ENCODE peak calls at places on chromosomes 4 and X, in ten cellular contexts. B is brain microvascular endothelial cell, O is cardiac muscle cell, M is colonic mucosa, G is stomach, L is right atrium auricular region, U is H1, S is mammary epithelial cell, J is neural progenitor cell, Q is GM23338. X is an unnamed sample. For H3K36me3, the result is how much of the 10 kb centered on the place peaks cover.

GRCh38 chr4:105215609-105216313 is 69.1 kb downstream of the TET2 start:
- DNase-seq in B (peak), O (no peak), M (no peak), G (no peak), L (no peak), U (no peak), S (peak), J (no peak), Q (no peak), X (no peak)

GRCh38 chr4:81152839-81153713 is 61.9 kb downstream of the PRKG2 start:
- DNase-seq in B (no peak), O (no peak), M (no peak), G (no peak), L (no peak), U (no peak), S (peak), J (no peak), Q (no peak), X (no peak)

GRCh38 chr4:6221851-6222760 is 21.8 kb upstream of the JAKMIP1 start:
- DNase-seq in B (no peak), O (peak), M (peak), G (peak), L (no peak), U (no peak), S (peak), J (peak), Q (peak), X (no peak)

GRCh38 chr4:100907465-100908454 is 389.9 kb upstream of the EMCN start:
- DNase-seq in B (no peak), O (no peak), M (no peak), G (no peak), L (no peak), U (no peak), S (peak), J (no peak), Q (no peak), X (no peak)

GRCh38 chrX:54817220-54817820 is 9.8 kb downstream of the MAGED2 start:
- DNase-seq in B (no peak), O (no peak), M (no peak), G (no peak), L (peak), U (no peak), S (no peak), J (no peak), Q (no peak), X (no peak)

GRCh38 chr4:173488656-173489055 is 41.4 kb downstream of the HAND2 start:
- DNase-seq in B (no peak), O (no peak), M (no peak), G (no peak), L (no peak), U (no peak), S (no peak), J (no peak), Q (no peak), X (no peak)

GRCh38 chr4:3108211-3108610 is 33.7 kb downstream of the HTT start:
- DNase-seq in B (no peak), O (no peak), M (no peak), G (no peak), L (no peak), U (no peak), S (no peak), J (no peak), Q (no peak), X (no peak)

GRCh38 chr4:6855692-6856297 is 53.8 kb upstream of the TBC1D14 start:
- DNase-seq in B (peak), O (peak), M (no peak), G (no peak), L (no peak), U (no peak), S (no peak), J (no peak), Q (no peak), X (no peak)

GRCh38 chrX:123803331-123803983 is 56.4 kb upstream of the XIAP start:
- DNase-seq in B (peak), O (peak), M (no peak), G (no peak), L (no peak), U (no peak), S (peak), J (no peak), Q (no peak), X (no peak)

GRCh38 chrX:100973411-100973810 is 3.9 kb downstream of the ARL13A start:
- DNase-seq in B (no peak), O (no peak), M (no peak), G (no peak), L (no peak), U (no peak), S (peak), J (no peak), Q (no peak), X (no peak)

GRCh38 chrX:12949205-12949926 is 25.5 kb upstream of the TMSB4X start:
- DNase-seq in B (no peak), O (no peak), M (no peak), G (no peak), L (no peak), U (no peak), S (no peak), J (no peak), Q (no peak), X (no peak)

GRCh38 chr4:48112017-48112667 is 21.9 kb downstream of the TXK start:
- DNase-seq in B (no peak), O (no peak), M (no peak), G (no peak), L (no peak), U (no peak), S (peak), J (no peak), Q (peak), X (no peak)

GRCh38 chr4:48105230-48105629 is 28.8 kb downstream of the TXK start:
- DNase-seq in B (no peak), O (no peak), M (no peak), G (no peak), L (no peak), U (no peak), S (no peak), J (no peak), Q (no peak), X (no peak)

GRCh38 chr4:48110452-48110978 is 23.5 kb downstream of the TXK start:
- DNase-seq in B (no peak), O (no peak), M (no peak), G (no peak), L (no peak), U (no peak), S (no peak), J (no peak), Q (no peak), X (no peak)

GRCh38 chr4:48108309-48109073 is 25.6 kb downstream of the TXK start:
- DNase-seq in B (no peak), O (no peak), M (no peak), G (no peak), L (no peak), U (no peak), S (no peak), J (no peak), Q (no peak), X (no peak)

GRCh38 chr4:48109413-48110263 is 24.4 kb downstream of the TXK start:
- DNase-seq in B (peak), O (peak), M (peak), G (no peak), L (no peak), U (no peak), S (peak), J (peak), Q (peak), X (no peak)
- TF ChIP-seq CTCF in B (peak), O (peak), M (peak), G (peak), L (peak), U (peak), S (peak), J (peak), Q (peak), X (peak)

GRCh38 chr4:139175647-139176298 is 1.2 kb downstream of the ELF2 start:
- DNase-seq in B (peak), O (no peak), M (no peak), G (no peak), L (no peak), U (no peak), S (no peak), J (peak), Q (no peak), X (no peak)
- H3K27ac ChIP-seq in B (peak), O (peak), M (peak), G (peak), L (peak), U (peak), S (peak), J (peak), Q (peak), X (peak)

DNA sequence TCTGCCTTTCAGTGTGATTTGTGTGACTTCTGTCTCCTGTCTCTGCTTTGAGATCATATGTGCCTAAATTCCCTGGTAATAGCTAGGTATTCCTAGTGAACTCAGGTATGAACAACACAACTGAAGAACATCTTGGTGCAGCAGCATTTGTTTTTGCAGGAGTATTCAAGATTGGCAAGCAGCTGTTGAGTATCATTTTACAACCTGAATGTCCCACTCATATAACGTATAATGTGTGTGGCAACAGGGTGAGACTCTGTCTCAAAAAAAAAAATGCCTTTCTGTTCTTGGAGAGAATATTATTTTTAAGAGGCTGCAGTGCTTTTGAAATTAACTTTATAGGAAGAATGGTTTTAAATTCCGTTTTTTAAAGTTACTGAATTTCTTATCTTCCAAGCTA is 7.7 kb downstream of the LSM6 start:
- DNase-seq in B (no peak), O (no peak), M (no peak), G (no peak), L (no peak), U (no peak), S (no peak), J (no peak), Q (no peak), X (no peak)
- H3K36me3 ChIP-seq in B (under half), O (under half), M (under half), G (under half), L (under half), U (under half), S (under half), J (under half), Q (under half), X (half or more)

DNA sequence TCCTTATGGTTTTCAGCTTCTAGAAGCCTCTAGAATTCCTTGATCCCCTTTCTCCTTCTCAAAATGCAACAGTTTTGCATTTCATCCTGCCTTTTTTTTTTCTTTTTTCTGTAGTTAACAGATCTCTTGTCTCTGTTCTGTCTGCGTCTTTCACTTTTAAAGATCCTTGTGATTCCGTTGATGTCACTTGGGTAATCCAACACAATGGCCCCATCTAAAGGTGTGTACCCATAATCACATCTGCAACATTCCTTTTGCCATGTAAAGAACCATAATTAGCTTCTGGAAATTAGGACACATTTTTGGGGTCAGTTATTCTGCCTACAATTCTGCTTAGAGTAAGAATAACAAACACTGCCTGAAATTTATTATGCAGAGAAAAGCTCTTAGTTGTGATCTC is 1180.9 kb upstream of the ADGRL3 start:
- DNase-seq in B (no peak), O (no peak), M (no peak), G (no peak), L (no peak), U (no peak), S (no peak), J (no peak), Q (peak), X (no peak)
- TF ChIP-seq CTCF in B (no peak), O (no peak), M (no peak), G (no peak), L (no peak), U (peak), S (no peak), J (no peak), Q (peak), X (no peak)

DNA sequence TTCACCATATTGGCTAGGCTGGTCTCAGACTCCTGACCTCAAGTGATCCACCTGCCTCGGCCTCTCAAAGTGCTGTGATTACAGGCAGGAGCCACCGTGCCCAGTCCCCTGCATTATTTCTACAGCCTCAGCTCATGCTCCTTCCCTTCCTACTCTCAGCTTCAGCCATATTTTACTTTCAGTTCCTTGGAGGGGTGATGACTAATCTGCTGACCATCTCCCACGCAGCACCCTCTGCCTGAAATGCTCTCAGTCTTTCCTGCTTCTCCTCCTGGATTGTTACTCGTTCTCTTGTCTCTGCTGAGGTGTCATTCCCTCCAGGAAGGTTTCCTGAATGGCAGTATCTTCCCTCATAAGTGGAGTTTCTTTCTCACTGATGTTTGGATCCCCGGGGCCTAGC is 63.3 kb downstream of the MOSPD2 start:
- DNase-seq in B (peak), O (no peak), M (no peak), G (no peak), L (no peak), U (no peak), S (peak), J (no peak), Q (no peak), X (no peak)
- H3K27ac ChIP-seq in B (peak), O (peak), M (no peak), G (no peak), L (no peak), U (no peak), S (peak), J (no peak), Q (no peak), X (no peak)

DNA sequence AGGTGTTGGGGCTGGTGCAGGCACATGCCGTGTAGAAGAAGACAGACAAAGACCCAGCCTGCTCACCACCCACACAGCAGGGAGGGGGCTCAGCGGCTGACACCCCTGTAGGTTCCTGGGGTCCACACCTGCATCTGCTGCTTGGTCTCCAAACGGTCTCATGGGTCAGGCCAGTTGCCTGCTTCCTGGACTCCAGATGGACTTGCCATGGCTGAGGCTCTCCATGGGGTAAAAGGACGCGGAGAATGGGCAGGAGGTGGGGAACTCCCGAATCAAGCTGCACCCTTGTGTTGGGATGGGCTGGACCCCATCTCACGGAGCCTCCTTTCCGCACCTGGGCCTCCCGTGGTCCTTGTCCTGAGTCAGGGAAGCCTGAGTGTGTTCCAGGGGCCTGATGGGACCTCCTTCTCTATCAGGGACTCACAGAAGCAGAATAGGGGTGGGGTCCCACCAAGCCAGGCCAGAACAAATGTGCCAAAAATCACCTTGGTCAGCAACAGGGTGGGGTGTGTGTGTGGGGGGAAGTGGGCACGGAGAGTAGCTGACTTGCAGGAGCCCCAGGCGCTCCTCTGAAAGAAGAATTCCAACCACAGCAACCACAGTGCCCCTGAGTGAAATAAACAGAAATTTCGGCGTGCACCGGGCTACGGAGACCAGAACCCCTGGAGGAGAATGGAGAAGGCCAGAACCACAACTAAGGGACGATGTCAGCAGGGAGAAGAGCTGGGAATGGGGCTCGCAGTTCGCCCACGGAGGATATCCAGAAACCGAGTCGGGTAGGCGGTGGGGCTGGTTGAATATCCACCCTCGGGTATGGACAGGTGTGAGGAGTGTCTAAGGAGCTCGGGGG is 11.8 kb upstream of the ASMTL start:
- DNase-seq in B (no peak), O (no peak), M (no peak), G (peak), L (peak), U (no peak), S (no peak), J (no peak), Q (no peak), X (no peak)
- H3K36me3 ChIP-seq in B (under half), O (under half), M (under half), G (under half), L (under half), U (under half), S (under half), J (under half), Q (under half), X (under half)